ENCODE peak calls at places on chromosomes 5 and 9, in seven cellular contexts. W is GM19239; Q is tibial nerve; M is pons; F is activated naive CD4-positive, alpha-beta T cell treated with anti-CD3 and anti-CD28 coated beads, Interleukin-2, amount 50 U/mL, for 72 hours; P is stimulated activated CD8-positive, alpha-beta memory T cell treated with anti-CD3 and anti-CD28 coated beads, Interleukin-2, amount 100 ng/mL, for 1 hour; K is GM03348. J is an unnamed sample.

GRCh38 chr5:129652353-129653138 is 95.3 kb upstream of the MINAR2 start:
- DNase-seq in M (no peak), W (no peak), F (no peak), K (no peak), Q (no peak), P (no peak), J (no peak)

GRCh38 chr5:1448511-1449011 is 3.3 kb upstream of the SLC6A3 start:
- DNase-seq in M (no peak), Q (no peak), K (no peak), F (no peak), P (no peak), W (no peak), J (no peak)

GRCh38 chr9:6692891-6693361 is 47.4 kb upstream of the GLDC start:
- DNase-seq in M (peak), W (no peak), P (no peak), K (no peak), Q (no peak), F (no peak), J (no peak)

GRCh38 chr5:96220610-96221390 is 212.2 kb downstream of the PCSK1 start:
- DNase-seq in W (no peak), F (no peak), M (no peak), Q (no peak), P (no peak), K (peak), J (no peak)

GRCh38 chr5:150175076-150175475 is 8.5 kb downstream of the CDX1 start:
- DNase-seq in F (no peak), W (no peak), Q (no peak), P (no peak), M (no peak), K (no peak), J (no peak)

GRCh38 chr5:88819332-88819999 is 63.5 kb downstream of the MEF2C start:
- DNase-seq in W (no peak), F (no peak), M (no peak), P (no peak), K (no peak), Q (no peak), J (no peak)

GRCh38 chr5:31611002-31611401 is 27.9 kb upstream of the PDZD2 start:
- DNase-seq in W (no peak), M (no peak), Q (no peak), F (no peak), P (no peak), K (no peak), J (no peak)

GRCh38 chr5:173554989-173555705 is 61.3 kb downstream of the BOD1 start:
- DNase-seq in K (no peak), P (no peak), M (peak), F (no peak), W (no peak), Q (no peak), J (no peak)

GRCh38 chr5:26227245-26227644 is 811.1 kb downstream of the CDH9 start:
- DNase-seq in F (no peak), W (no peak), M (no peak), K (no peak), Q (no peak), P (no peak), J (no peak)

GRCh38 chr5:7094626-7095025 is 301.3 kb upstream of the ADCY2 start:
- DNase-seq in F (no peak), M (no peak), K (no peak), W (no peak), P (no peak), Q (no peak), J (no peak)

GRCh38 chr5:150512368-150512747 is 4.4 kb downstream of the NDST1 start:
- DNase-seq in M (no peak), W (no peak), P (no peak), F (no peak), K (no peak), Q (peak), J (peak)

GRCh38 chr5:73418244-73418691 is 30.3 kb downstream of the FOXD1 start:
- DNase-seq in F (no peak), P (no peak), K (no peak), Q (no peak), M (no peak), W (no peak), J (no peak)

GRCh38 chr5:158718738-158719505 is 380.8 kb downstream of the EBF1 start:
- DNase-seq in F (no peak), K (peak), M (no peak), Q (no peak), P (no peak), W (no peak), J (no peak)

GRCh38 chr5:16902846-16903245 is 33.2 kb downstream of the MYO10 start:
- DNase-seq in P (no peak), M (no peak), F (no peak), Q (no peak), W (no peak), K (no peak), J (peak)

GRCh38 chr9:124360277-124360676 is 55.0 kb downstream of the PSMB7 start:
- DNase-seq in K (no peak), M (no peak), Q (no peak), F (no peak), P (no peak), W (no peak), J (no peak)

GRCh38 chr9:110753734-110754231 is 85.2 kb downstream of the MUSK start:
- DNase-seq in Q (no peak), F (no peak), W (no peak), M (no peak), P (no peak), K (peak), J (no peak)

GRCh38 chr5:134708301-134708700 is 30.0 kb upstream of the CAMLG start:
- DNase-seq in F (no peak), P (no peak), K (no peak), W (no peak), M (no peak), Q (no peak), J (no peak)

GRCh38 chr9:115034801-115035200 is 83.2 kb downstream of the TNC start:
- DNase-seq in K (peak), M (no peak), P (no peak), F (no peak), W (no peak), Q (no peak), J (no peak)

GRCh38 chr5:83711982-83712601 is 8.6 kb downstream of the HAPLN1 start:
- DNase-seq in M (peak), P (no peak), K (peak), W (no peak), Q (peak), F (no peak), J (no peak)

GRCh38 chr9:116096853-116097252 is 56.7 kb upstream of the PAPPA start:
- DNase-seq in Q (no peak), W (no peak), M (no peak), P (no peak), K (no peak), F (no peak), J (no peak)

GRCh38 chr5:68240196-68240595 is 24.6 kb downstream of the PIK3R1 start:
- DNase-seq in F (no peak), P (no peak), K (no peak), M (peak), Q (no peak), W (no peak), J (no peak)

GRCh38 chr9:98323831-98324135 is 68.3 kb upstream of the TBC1D2 start:
- DNase-seq in W (no peak), F (no peak), P (no peak), M (no peak), Q (no peak), K (no peak), J (no peak)

GRCh38 chr5:44605926-44606325 is 202.8 kb upstream of the MRPS30 start:
- DNase-seq in Q (no peak), F (no peak), W (no peak), P (no peak), K (no peak), M (no peak), J (no peak)

GRCh38 chr5:40413747-40414146 is 266.0 kb upstream of the PTGER4 start:
- DNase-seq in K (peak), W (no peak), Q (no peak), F (no peak), P (no peak), M (no peak), J (no peak)

GRCh38 chr9:17628617-17629016 is 49.8 kb downstream of the SH3GL2 start:
- DNase-seq in P (no peak), K (no peak), F (no peak), W (no peak), Q (no peak), M (no peak), J (no peak)

GRCh38 chr5:172524573-172525021 is 70.3 kb upstream of the SH3PXD2B start:
- DNase-seq in K (peak), M (no peak), F (no peak), W (no peak), Q (no peak), P (no peak), J (no peak)

GRCh38 chr5:17343675-17344074 is 126.2 kb downstream of the BASP1 start:
- DNase-seq in F (no peak), Q (no peak), P (no peak), W (peak), M (no peak), K (peak), J (no peak)

J was measured in gastrocnemius medialis.